ENCODE peak calls at places on chromosomes 3 and 15, in eight cellular contexts. B is sciatic nerve; J is PC-3; N is right cardiac atrium; C is aorta; I is activated CD8-positive, alpha-beta memory T cell treated with anti-CD3 and anti-CD28 coated beads, Interleukin-2, amount 10 ng/mL, durations not matched to agents 7 days and 5 days; V is stimulated activated naive CD8-positive, alpha-beta T cell treated with anti-CD3 and anti-CD28 coated beads, Interleukin-15, amount 100 ng/mL, for 72 hours; F is Right ventricle myocardium inferior. A is an unnamed sample.

GRCh38 chr15:64623347-64624024 is 151.9 kb downstream of the RBPMS2 start:
- ATAC-seq in B (no peak), J (no peak), N (no peak), C (no peak), I (no peak), V (peak), F (no peak), A (peak)

GRCh38 chr3:64612916-64613526 is 74.8 kb downstream of the ADAMTS9 start:
- ATAC-seq in B (peak), J (no peak), N (peak), C (peak), I (no peak), V (no peak), F (peak), A (no peak)

GRCh38 chr3:165635791-165636681 is 201.2 kb downstream of the BCHE start:
- ATAC-seq in B (no peak), J (no peak), N (no peak), C (no peak), I (no peak), V (no peak), F (no peak), A (no peak)

GRCh38 chr3:181278468-181279238 is 289.1 kb upstream of the DNAJC19 start:
- ATAC-seq in B (no peak), J (no peak), N (no peak), C (no peak), I (no peak), V (no peak), F (no peak), A (no peak)

GRCh38 chr15:41256577-41257038 is 25.5 kb downstream of the CHP1 start:
- ATAC-seq in B (peak), J (no peak), N (no peak), C (no peak), I (no peak), V (no peak), F (no peak), A (no peak)

GRCh38 chr3:51971350-51971749 is 2.5 kb downstream of the ABHD14B start:
- ATAC-seq in B (no peak), J (no peak), N (no peak), C (no peak), I (no peak), V (no peak), F (no peak), A (no peak)

GRCh38 chr3:38551026-38551832 is 55.1 kb downstream of the EXOG start:
- ATAC-seq in B (no peak), J (no peak), N (no peak), C (no peak), I (no peak), V (no peak), F (no peak), A (no peak)

GRCh38 chr15:66402885-66403284 is 16.2 kb downstream of the MAP2K1 start:
- ATAC-seq in B (no peak), J (no peak), N (no peak), C (no peak), I (no peak), V (no peak), F (no peak), A (no peak)

GRCh38 chr3:13199006-13199776 is 126.0 kb upstream of the IQSEC1 start:
- ATAC-seq in B (no peak), J (no peak), N (no peak), C (no peak), I (no peak), V (no peak), F (no peak), A (no peak)